ENCODE peak calls at places on chromosomes 13 and 19, in nine cellular contexts. One of them, this sample, is unnamed.

GRCh38 chr13:44786724-44787123 is 202.5 kb downstream of the NUFIP1 start:
- DNase-seq in stimulated activated CD4-positive, alpha-beta T cell treated with anti-CD3 and anti-CD28 coated beads, Interleukin-2, amount 100 ng/mL, for 48 hours: no peak
- DNase-seq in astrocyte of the spinal cord: no peak
- DNase-seq in activated CD4-positive, alpha-beta T cell treated with anti-CD3 and anti-CD28 coated beads, Interleukin-2, amount 10 ng/mL, durations not matched to agents 7 days and 5 days: no peak
- DNase-seq in Kasumi-1: no peak
- DNase-seq in tibial nerve: no peak
- DNase-seq in T-helper 9 cell: no peak
- DNase-seq in stimulated activated CD8-positive, alpha-beta memory T cell treated with anti-CD3 and anti-CD28 coated beads, Interleukin-4, amount 100 ng/mL, for 1 hour: no peak
- DNase-seq in NCI-H345: no peak
- DNase-seq in this sample: no peak

GRCh38 chr13:23928985-23929384 is 31.7 kb upstream of the C1QTNF9B start:
- DNase-seq in stimulated activated CD4-positive, alpha-beta T cell treated with anti-CD3 and anti-CD28 coated beads, Interleukin-2, amount 100 ng/mL, for 48 hours: no peak
- DNase-seq in astrocyte of the spinal cord: peak
- DNase-seq in activated CD4-positive, alpha-beta T cell treated with anti-CD3 and anti-CD28 coated beads, Interleukin-2, amount 10 ng/mL, durations not matched to agents 7 days and 5 days: no peak
- DNase-seq in Kasumi-1: no peak
- DNase-seq in tibial nerve: no peak
- DNase-seq in T-helper 9 cell: no peak
- DNase-seq in stimulated activated CD8-positive, alpha-beta memory T cell treated with anti-CD3 and anti-CD28 coated beads, Interleukin-4, amount 100 ng/mL, for 1 hour: no peak
- DNase-seq in NCI-H345: no peak
- DNase-seq in this sample: no peak

GRCh38 chr13:33076451-33076992 is 60.3 kb downstream of the KL start:
- DNase-seq in stimulated activated CD4-positive, alpha-beta T cell treated with anti-CD3 and anti-CD28 coated beads, Interleukin-2, amount 100 ng/mL, for 48 hours: no peak
- DNase-seq in astrocyte of the spinal cord: no peak
- DNase-seq in activated CD4-positive, alpha-beta T cell treated with anti-CD3 and anti-CD28 coated beads, Interleukin-2, amount 10 ng/mL, durations not matched to agents 7 days and 5 days: no peak
- DNase-seq in Kasumi-1: no peak
- DNase-seq in tibial nerve: no peak
- DNase-seq in T-helper 9 cell: no peak
- DNase-seq in stimulated activated CD8-positive, alpha-beta memory T cell treated with anti-CD3 and anti-CD28 coated beads, Interleukin-4, amount 100 ng/mL, for 1 hour: no peak
- DNase-seq in NCI-H345: no peak
- DNase-seq in this sample: no peak

GRCh38 chr19:15402411-15403150 is 16.2 kb downstream of the AKAP8L start:
- DNase-seq in stimulated activated CD4-positive, alpha-beta T cell treated with anti-CD3 and anti-CD28 coated beads, Interleukin-2, amount 100 ng/mL, for 48 hours: no peak
- DNase-seq in astrocyte of the spinal cord: no peak
- DNase-seq in activated CD4-positive, alpha-beta T cell treated with anti-CD3 and anti-CD28 coated beads, Interleukin-2, amount 10 ng/mL, durations not matched to agents 7 days and 5 days: no peak
- DNase-seq in Kasumi-1: no peak
- DNase-seq in tibial nerve: no peak
- DNase-seq in T-helper 9 cell: no peak
- DNase-seq in stimulated activated CD8-positive, alpha-beta memory T cell treated with anti-CD3 and anti-CD28 coated beads, Interleukin-4, amount 100 ng/mL, for 1 hour: no peak
- DNase-seq in NCI-H345: no peak
- DNase-seq in this sample: no peak

GRCh38 chr19:42068756-42069571 is 1.0 kb downstream of the GRIK5 start:
- DNase-seq in stimulated activated CD4-positive, alpha-beta T cell treated with anti-CD3 and anti-CD28 coated beads, Interleukin-2, amount 100 ng/mL, for 48 hours: no peak
- DNase-seq in astrocyte of the spinal cord: no peak
- DNase-seq in activated CD4-positive, alpha-beta T cell treated with anti-CD3 and anti-CD28 coated beads, Interleukin-2, amount 10 ng/mL, durations not matched to agents 7 days and 5 days: no peak
- DNase-seq in Kasumi-1: peak
- DNase-seq in tibial nerve: no peak
- DNase-seq in T-helper 9 cell: no peak
- DNase-seq in stimulated activated CD8-positive, alpha-beta memory T cell treated with anti-CD3 and anti-CD28 coated beads, Interleukin-4, amount 100 ng/mL, for 1 hour: no peak
- DNase-seq in NCI-H345: no peak
- DNase-seq in this sample: no peak

GRCh38 chr19:3451451-3451866 is 28.9 kb downstream of the SMIM24 start:
- DNase-seq in stimulated activated CD4-positive, alpha-beta T cell treated with anti-CD3 and anti-CD28 coated beads, Interleukin-2, amount 100 ng/mL, for 48 hours: no peak
- DNase-seq in astrocyte of the spinal cord: no peak
- DNase-seq in activated CD4-positive, alpha-beta T cell treated with anti-CD3 and anti-CD28 coated beads, Interleukin-2, amount 10 ng/mL, durations not matched to agents 7 days and 5 days: no peak
- DNase-seq in Kasumi-1: no peak
- DNase-seq in tibial nerve: no peak
- DNase-seq in T-helper 9 cell: no peak
- DNase-seq in stimulated activated CD8-positive, alpha-beta memory T cell treated with anti-CD3 and anti-CD28 coated beads, Interleukin-4, amount 100 ng/mL, for 1 hour: no peak
- DNase-seq in NCI-H345: no peak
- DNase-seq in this sample: no peak

GRCh38 chr13:39765801-39766463 is 110.5 kb downstream of the COG6 start:
- DNase-seq in stimulated activated CD4-positive, alpha-beta T cell treated with anti-CD3 and anti-CD28 coated beads, Interleukin-2, amount 100 ng/mL, for 48 hours: no peak
- DNase-seq in astrocyte of the spinal cord: peak
- DNase-seq in activated CD4-positive, alpha-beta T cell treated with anti-CD3 and anti-CD28 coated beads, Interleukin-2, amount 10 ng/mL, durations not matched to agents 7 days and 5 days: peak
- DNase-seq in Kasumi-1: no peak
- DNase-seq in tibial nerve: no peak
- DNase-seq in T-helper 9 cell: no peak
- DNase-seq in stimulated activated CD8-positive, alpha-beta memory T cell treated with anti-CD3 and anti-CD28 coated beads, Interleukin-4, amount 100 ng/mL, for 1 hour: no peak
- DNase-seq in NCI-H345: peak
- DNase-seq in this sample: no peak

GRCh38 chr19:36054733-36055686 is at the start of gene WDR62:
- DNase-seq in stimulated activated CD4-positive, alpha-beta T cell treated with anti-CD3 and anti-CD28 coated beads, Interleukin-2, amount 100 ng/mL, for 48 hours: peak
- DNase-seq in astrocyte of the spinal cord: peak
- DNase-seq in activated CD4-positive, alpha-beta T cell treated with anti-CD3 and anti-CD28 coated beads, Interleukin-2, amount 10 ng/mL, durations not matched to agents 7 days and 5 days: peak
- DNase-seq in Kasumi-1: peak
- DNase-seq in tibial nerve: peak
- DNase-seq in T-helper 9 cell: peak
- DNase-seq in stimulated activated CD8-positive, alpha-beta memory T cell treated with anti-CD3 and anti-CD28 coated beads, Interleukin-4, amount 100 ng/mL, for 1 hour: peak
- DNase-seq in NCI-H345: peak
- DNase-seq in this sample: peak

GRCh38 chr13:66534561-66534960 is 695.6 kb downstream of the PCDH9 start:
- DNase-seq in stimulated activated CD4-positive, alpha-beta T cell treated with anti-CD3 and anti-CD28 coated beads, Interleukin-2, amount 100 ng/mL, for 48 hours: no peak
- DNase-seq in astrocyte of the spinal cord: peak
- DNase-seq in activated CD4-positive, alpha-beta T cell treated with anti-CD3 and anti-CD28 coated beads, Interleukin-2, amount 10 ng/mL, durations not matched to agents 7 days and 5 days: no peak
- DNase-seq in Kasumi-1: no peak
- DNase-seq in tibial nerve: no peak
- DNase-seq in T-helper 9 cell: no peak
- DNase-seq in stimulated activated CD8-positive, alpha-beta memory T cell treated with anti-CD3 and anti-CD28 coated beads, Interleukin-4, amount 100 ng/mL, for 1 hour: no peak
- DNase-seq in NCI-H345: no peak
- DNase-seq in this sample: no peak

GRCh38 chr19:12913871-12914690 is 5.0 kb downstream of the SYCE2 start:
- DNase-seq in stimulated activated CD4-positive, alpha-beta T cell treated with anti-CD3 and anti-CD28 coated beads, Interleukin-2, amount 100 ng/mL, for 48 hours: no peak
- DNase-seq in astrocyte of the spinal cord: no peak
- DNase-seq in activated CD4-positive, alpha-beta T cell treated with anti-CD3 and anti-CD28 coated beads, Interleukin-2, amount 10 ng/mL, durations not matched to agents 7 days and 5 days: peak
- DNase-seq in Kasumi-1: peak
- DNase-seq in tibial nerve: no peak
- DNase-seq in T-helper 9 cell: peak
- DNase-seq in stimulated activated CD8-positive, alpha-beta memory T cell treated with anti-CD3 and anti-CD28 coated beads, Interleukin-4, amount 100 ng/mL, for 1 hour: no peak
- DNase-seq in NCI-H345: no peak
- DNase-seq in this sample: no peak

GRCh38 chr13:48838193-48839000 is 137.3 kb upstream of the FNDC3A start:
- DNase-seq in stimulated activated CD4-positive, alpha-beta T cell treated with anti-CD3 and anti-CD28 coated beads, Interleukin-2, amount 100 ng/mL, for 48 hours: no peak
- DNase-seq in astrocyte of the spinal cord: no peak
- DNase-seq in activated CD4-positive, alpha-beta T cell treated with anti-CD3 and anti-CD28 coated beads, Interleukin-2, amount 10 ng/mL, durations not matched to agents 7 days and 5 days: no peak
- DNase-seq in Kasumi-1: no peak
- DNase-seq in tibial nerve: no peak
- DNase-seq in T-helper 9 cell: no peak
- DNase-seq in stimulated activated CD8-positive, alpha-beta memory T cell treated with anti-CD3 and anti-CD28 coated beads, Interleukin-4, amount 100 ng/mL, for 1 hour: no peak
- DNase-seq in NCI-H345: no peak
- DNase-seq in this sample: no peak

GRCh38 chr19:8320564-8321066 is 560 bp downstream of the NDUFA7 start:
- DNase-seq in stimulated activated CD4-positive, alpha-beta T cell treated with anti-CD3 and anti-CD28 coated beads, Interleukin-2, amount 100 ng/mL, for 48 hours: no peak
- DNase-seq in astrocyte of the spinal cord: no peak
- DNase-seq in activated CD4-positive, alpha-beta T cell treated with anti-CD3 and anti-CD28 coated beads, Interleukin-2, amount 10 ng/mL, durations not matched to agents 7 days and 5 days: peak
- DNase-seq in Kasumi-1: no peak
- DNase-seq in tibial nerve: no peak
- DNase-seq in T-helper 9 cell: no peak
- DNase-seq in stimulated activated CD8-positive, alpha-beta memory T cell treated with anti-CD3 and anti-CD28 coated beads, Interleukin-4, amount 100 ng/mL, for 1 hour: no peak
- DNase-seq in NCI-H345: no peak
- DNase-seq in this sample: no peak

GRCh38 chr19:53545271-53546065 is 7.5 kb downstream of the ZNF331 start:
- DNase-seq in stimulated activated CD4-positive, alpha-beta T cell treated with anti-CD3 and anti-CD28 coated beads, Interleukin-2, amount 100 ng/mL, for 48 hours: no peak
- DNase-seq in astrocyte of the spinal cord: peak
- DNase-seq in activated CD4-positive, alpha-beta T cell treated with anti-CD3 and anti-CD28 coated beads, Interleukin-2, amount 10 ng/mL, durations not matched to agents 7 days and 5 days: no peak
- DNase-seq in Kasumi-1: no peak
- DNase-seq in tibial nerve: no peak
- DNase-seq in T-helper 9 cell: no peak
- DNase-seq in stimulated activated CD8-positive, alpha-beta memory T cell treated with anti-CD3 and anti-CD28 coated beads, Interleukin-4, amount 100 ng/mL, for 1 hour: no peak
- DNase-seq in NCI-H345: no peak
- DNase-seq in this sample: no peak

GRCh38 chr19:56294557-56294956 is 20.1 kb downstream of the ZSCAN5A start:
- DNase-seq in stimulated activated CD4-positive, alpha-beta T cell treated with anti-CD3 and anti-CD28 coated beads, Interleukin-2, amount 100 ng/mL, for 48 hours: no peak
- DNase-seq in astrocyte of the spinal cord: peak
- DNase-seq in activated CD4-positive, alpha-beta T cell treated with anti-CD3 and anti-CD28 coated beads, Interleukin-2, amount 10 ng/mL, durations not matched to agents 7 days and 5 days: no peak
- DNase-seq in Kasumi-1: no peak
- DNase-seq in tibial nerve: no peak
- DNase-seq in T-helper 9 cell: no peak
- DNase-seq in stimulated activated CD8-positive, alpha-beta memory T cell treated with anti-CD3 and anti-CD28 coated beads, Interleukin-4, amount 100 ng/mL, for 1 hour: no peak
- DNase-seq in NCI-H345: peak
- DNase-seq in this sample: no peak

GRCh38 chr19:42175952-42176648 is 41.4 kb downstream of the DEDD2 start:
- DNase-seq in stimulated activated CD4-positive, alpha-beta T cell treated with anti-CD3 and anti-CD28 coated beads, Interleukin-2, amount 100 ng/mL, for 48 hours: no peak
- DNase-seq in astrocyte of the spinal cord: peak
- DNase-seq in activated CD4-positive, alpha-beta T cell treated with anti-CD3 and anti-CD28 coated beads, Interleukin-2, amount 10 ng/mL, durations not matched to agents 7 days and 5 days: no peak
- DNase-seq in Kasumi-1: no peak
- DNase-seq in tibial nerve: no peak
- DNase-seq in T-helper 9 cell: no peak
- DNase-seq in stimulated activated CD8-positive, alpha-beta memory T cell treated with anti-CD3 and anti-CD28 coated beads, Interleukin-4, amount 100 ng/mL, for 1 hour: no peak
- DNase-seq in NCI-H345: no peak
- DNase-seq in this sample: no peak

GRCh38 chr13:37187611-37188010 is 82.1 kb upstream of the CSNK1A1L start:
- DNase-seq in stimulated activated CD4-positive, alpha-beta T cell treated with anti-CD3 and anti-CD28 coated beads, Interleukin-2, amount 100 ng/mL, for 48 hours: no peak
- DNase-seq in astrocyte of the spinal cord: peak
- DNase-seq in activated CD4-positive, alpha-beta T cell treated with anti-CD3 and anti-CD28 coated beads, Interleukin-2, amount 10 ng/mL, durations not matched to agents 7 days and 5 days: no peak
- DNase-seq in Kasumi-1: no peak
- DNase-seq in tibial nerve: no peak
- DNase-seq in T-helper 9 cell: no peak
- DNase-seq in stimulated activated CD8-positive, alpha-beta memory T cell treated with anti-CD3 and anti-CD28 coated beads, Interleukin-4, amount 100 ng/mL, for 1 hour: no peak
- DNase-seq in NCI-H345: no peak
- DNase-seq in this sample: no peak

GRCh38 chr13:24063281-24063851 is 97.2 kb upstream of the SPATA13 start:
- DNase-seq in stimulated activated CD4-positive, alpha-beta T cell treated with anti-CD3 and anti-CD28 coated beads, Interleukin-2, amount 100 ng/mL, for 48 hours: no peak
- DNase-seq in astrocyte of the spinal cord: no peak
- DNase-seq in activated CD4-positive, alpha-beta T cell treated with anti-CD3 and anti-CD28 coated beads, Interleukin-2, amount 10 ng/mL, durations not matched to agents 7 days and 5 days: peak
- DNase-seq in Kasumi-1: no peak
- DNase-seq in tibial nerve: no peak
- DNase-seq in T-helper 9 cell: no peak
- DNase-seq in stimulated activated CD8-positive, alpha-beta memory T cell treated with anti-CD3 and anti-CD28 coated beads, Interleukin-4, amount 100 ng/mL, for 1 hour: no peak
- DNase-seq in NCI-H345: peak
- DNase-seq in this sample: no peak

GRCh38 chr13:47252627-47253026 is 355.8 kb upstream of the HTR2A start:
- DNase-seq in stimulated activated CD4-positive, alpha-beta T cell treated with anti-CD3 and anti-CD28 coated beads, Interleukin-2, amount 100 ng/mL, for 48 hours: no peak
- DNase-seq in astrocyte of the spinal cord: peak
- DNase-seq in activated CD4-positive, alpha-beta T cell treated with anti-CD3 and anti-CD28 coated beads, Interleukin-2, amount 10 ng/mL, durations not matched to agents 7 days and 5 days: no peak
- DNase-seq in Kasumi-1: no peak
- DNase-seq in tibial nerve: no peak
- DNase-seq in T-helper 9 cell: no peak
- DNase-seq in stimulated activated CD8-positive, alpha-beta memory T cell treated with anti-CD3 and anti-CD28 coated beads, Interleukin-4, amount 100 ng/mL, for 1 hour: no peak
- DNase-seq in NCI-H345: no peak
- DNase-seq in this sample: no peak

GRCh38 chr13:24670927-24671326 is 9.3 kb upstream of the ATP12A start:
- DNase-seq in stimulated activated CD4-positive, alpha-beta T cell treated with anti-CD3 and anti-CD28 coated beads, Interleukin-2, amount 100 ng/mL, for 48 hours: no peak
- DNase-seq in astrocyte of the spinal cord: no peak
- DNase-seq in activated CD4-positive, alpha-beta T cell treated with anti-CD3 and anti-CD28 coated beads, Interleukin-2, amount 10 ng/mL, durations not matched to agents 7 days and 5 days: no peak
- DNase-seq in Kasumi-1: peak
- DNase-seq in tibial nerve: no peak
- DNase-seq in T-helper 9 cell: no peak
- DNase-seq in stimulated activated CD8-positive, alpha-beta memory T cell treated with anti-CD3 and anti-CD28 coated beads, Interleukin-4, amount 100 ng/mL, for 1 hour: no peak
- DNase-seq in NCI-H345: no peak
- DNase-seq in this sample: peak

GRCh38 chr19:40392894-40393517 is 3.0 kb upstream of the HIPK4 start:
- DNase-seq in stimulated activated CD4-positive, alpha-beta T cell treated with anti-CD3 and anti-CD28 coated beads, Interleukin-2, amount 100 ng/mL, for 48 hours: no peak
- DNase-seq in astrocyte of the spinal cord: no peak
- DNase-seq in activated CD4-positive, alpha-beta T cell treated with anti-CD3 and anti-CD28 coated beads, Interleukin-2, amount 10 ng/mL, durations not matched to agents 7 days and 5 days: no peak
- DNase-seq in Kasumi-1: no peak
- DNase-seq in tibial nerve: no peak
- DNase-seq in T-helper 9 cell: no peak
- DNase-seq in stimulated activated CD8-positive, alpha-beta memory T cell treated with anti-CD3 and anti-CD28 coated beads, Interleukin-4, amount 100 ng/mL, for 1 hour: no peak
- DNase-seq in NCI-H345: no peak
- DNase-seq in this sample: no peak

GRCh38 chr19:54451997-54452396 is 3.0 kb downstream of the LENG8 start:
- DNase-seq in stimulated activated CD4-positive, alpha-beta T cell treated with anti-CD3 and anti-CD28 coated beads, Interleukin-2, amount 100 ng/mL, for 48 hours: no peak
- DNase-seq in astrocyte of the spinal cord: no peak
- DNase-seq in activated CD4-positive, alpha-beta T cell treated with anti-CD3 and anti-CD28 coated beads, Interleukin-2, amount 10 ng/mL, durations not matched to agents 7 days and 5 days: no peak
- DNase-seq in Kasumi-1: no peak
- DNase-seq in tibial nerve: no peak
- DNase-seq in T-helper 9 cell: no peak
- DNase-seq in stimulated activated CD8-positive, alpha-beta memory T cell treated with anti-CD3 and anti-CD28 coated beads, Interleukin-4, amount 100 ng/mL, for 1 hour: no peak
- DNase-seq in NCI-H345: no peak
- DNase-seq in this sample: no peak

GRCh38 chr13:109315481-109315880 is 470.9 kb downstream of the IRS2 start:
- DNase-seq in stimulated activated CD4-positive, alpha-beta T cell treated with anti-CD3 and anti-CD28 coated beads, Interleukin-2, amount 100 ng/mL, for 48 hours: no peak
- DNase-seq in astrocyte of the spinal cord: no peak
- DNase-seq in activated CD4-positive, alpha-beta T cell treated with anti-CD3 and anti-CD28 coated beads, Interleukin-2, amount 10 ng/mL, durations not matched to agents 7 days and 5 days: no peak
- DNase-seq in Kasumi-1: no peak
- DNase-seq in tibial nerve: no peak
- DNase-seq in T-helper 9 cell: no peak
- DNase-seq in stimulated activated CD8-positive, alpha-beta memory T cell treated with anti-CD3 and anti-CD28 coated beads, Interleukin-4, amount 100 ng/mL, for 1 hour: no peak
- DNase-seq in NCI-H345: no peak
- DNase-seq in this sample: no peak

GRCh38 chr19:9966448-9966847 is 30.1 kb upstream of the OLFM2 start:
- DNase-seq in stimulated activated CD4-positive, alpha-beta T cell treated with anti-CD3 and anti-CD28 coated beads, Interleukin-2, amount 100 ng/mL, for 48 hours: no peak
- DNase-seq in astrocyte of the spinal cord: no peak
- DNase-seq in activated CD4-positive, alpha-beta T cell treated with anti-CD3 and anti-CD28 coated beads, Interleukin-2, amount 10 ng/mL, durations not matched to agents 7 days and 5 days: no peak
- DNase-seq in Kasumi-1: no peak
- DNase-seq in tibial nerve: no peak
- DNase-seq in T-helper 9 cell: no peak
- DNase-seq in stimulated activated CD8-positive, alpha-beta memory T cell treated with anti-CD3 and anti-CD28 coated beads, Interleukin-4, amount 100 ng/mL, for 1 hour: no peak
- DNase-seq in NCI-H345: no peak
- DNase-seq in this sample: no peak

GRCh38 chr19:17965370-17966114 is 1.4 kb upstream of the KCNN1 start:
- DNase-seq in stimulated activated CD4-positive, alpha-beta T cell treated with anti-CD3 and anti-CD28 coated beads, Interleukin-2, amount 100 ng/mL, for 48 hours: no peak
- DNase-seq in astrocyte of the spinal cord: no peak
- DNase-seq in activated CD4-positive, alpha-beta T cell treated with anti-CD3 and anti-CD28 coated beads, Interleukin-2, amount 10 ng/mL, durations not matched to agents 7 days and 5 days: no peak
- DNase-seq in Kasumi-1: no peak
- DNase-seq in tibial nerve: no peak
- DNase-seq in T-helper 9 cell: no peak
- DNase-seq in stimulated activated CD8-positive, alpha-beta memory T cell treated with anti-CD3 and anti-CD28 coated beads, Interleukin-4, amount 100 ng/mL, for 1 hour: no peak
- DNase-seq in NCI-H345: no peak
- DNase-seq in this sample: no peak

This sample was measured in stimulated activated naive B cell treated with anti-CD40 and anti-IgM and Interleukin-4, amounts not matched to agents 10 μg/mL and 1 μg/mL and 100 μg/mL, for 72 hours.